ENCODE peak calls at places on chromosomes 6 and 20, in six cellular contexts. Y, O, I, W, C and M are unnamed samples.

GRCh38 chr6:29992792-29993191 is 50.5 kb downstream of the HLA-A start:
- DNase-seq in Y (no peak), O (no peak), I (no peak), W (peak; percentile 12), C (no peak), M (no peak)

GRCh38 chr6:8820313-8820712 is 385.0 kb upstream of the SLC35B3 start:
- DNase-seq in Y (no peak), O (no peak), I (no peak), W (no peak), C (no peak), M (no peak)

GRCh38 chr20:40463171-40463570 is 225.9 kb downstream of the MAFB start:
- DNase-seq in Y (no peak), O (no peak), I (no peak), W (no peak), C (no peak), M (no peak)

GRCh38 chr6:130396722-130397121 is 30.9 kb downstream of the TMEM200A start:
- DNase-seq in Y (no peak), O (no peak), I (no peak), W (no peak), C (no peak), M (peak; percentile 13)

GRCh38 chr6:21965029-21965428 is 331.8 kb downstream of the PRL start:
- DNase-seq in Y (no peak), O (no peak), I (no peak), W (no peak), C (no peak), M (no peak)

GRCh38 chr6:75611702-75612375 is 10.2 kb downstream of the SENP6 start:
- DNase-seq in Y (no peak), O (no peak), I (no peak), W (peak; percentile 22), C (no peak), M (peak; percentile 63)

GRCh38 chr6:54441020-54441419 is 132.8 kb downstream of the TINAG start:
- DNase-seq in Y (no peak), O (peak; percentile 4), I (no peak), W (no peak), C (no peak), M (no peak)

GRCh38 chr20:2178328-2179232 is 77.0 kb downstream of the STK35 start:
- DNase-seq in Y (no peak), O (no peak), I (no peak), W (peak; percentile 14), C (no peak), M (no peak)

GRCh38 chr6:170090561-170090960 is 200.3 kb downstream of the DLL1 start:
- DNase-seq in Y (peak; percentile 30), O (no peak), I (no peak), W (no peak), C (no peak), M (no peak)

GRCh38 chr20:22578221-22579118 is 5.9 kb downstream of the FOXA2 start:
- DNase-seq in Y (no peak), O (no peak), I (no peak), W (no peak), C (no peak), M (no peak)

GRCh38 chr6:71383891-71384489 is 95.4 kb downstream of the OGFRL1 start:
- DNase-seq in Y (no peak), O (no peak), I (no peak), W (peak; percentile 86), C (no peak), M (peak; percentile 39)

GRCh38 chr20:31712564-31713311 is 9.9 kb downstream of the BCL2L1 start:
- DNase-seq in Y (peak; percentile 81), O (peak; percentile 87), I (peak; percentile 66), W (peak; percentile 90), C (peak; percentile 86), M (no peak)

GRCh38 chr6:38501931-38502330 is 137.8 kb downstream of the BTBD9 start:
- DNase-seq in Y (no peak), O (no peak), I (no peak), W (no peak), C (no peak), M (no peak)

GRCh38 chr6:116447052-116447451 is 14.1 kb upstream of the CALHM6 start:
- DNase-seq in Y (no peak), O (no peak), I (no peak), W (no peak), C (no peak), M (no peak)

GRCh38 chr20:41027872-41028358 is 707 bp upstream of the TOP1 start:
- DNase-seq in Y (no peak), O (no peak), I (no peak), W (no peak), C (no peak), M (no peak)

GRCh38 chr6:142846883-142847287 is 98.1 kb downstream of the HIVEP2 start:
- DNase-seq in Y (no peak), O (peak; percentile 57), I (no peak), W (peak; percentile 88), C (no peak), M (peak; percentile 78)

GRCh38 chr20:54237544-54237943 is 29.7 kb downstream of the PFDN4 start:
- DNase-seq in Y (no peak), O (no peak), I (no peak), W (no peak), C (no peak), M (no peak)

GRCh38 chr6:159886270-159886669 is 4.5 kb upstream of the MAS1 start:
- DNase-seq in Y (no peak), O (no peak), I (no peak), W (no peak), C (no peak), M (no peak)

GRCh38 chr6:41367700-41368099 is 32.3 kb downstream of the NCR2 start:
- DNase-seq in Y (peak; percentile 78), O (no peak), I (peak; percentile 25), W (peak; percentile 35), C (no peak), M (no peak)

GRCh38 chr6:85640806-85641205 is 1.9 kb downstream of the SYNCRIP start:
- DNase-seq in Y (no peak), O (no peak), I (no peak), W (peak; percentile 26), C (no peak), M (no peak)

GRCh38 chr6:167750956-167751358 is 75.8 kb upstream of the AFDN start:
- DNase-seq in Y (no peak), O (peak; percentile 25), I (peak; percentile 66), W (no peak), C (no peak), M (no peak)

GRCh38 chr6:38803129-38803528 is 88.0 kb downstream of the DNAH8 start:
- DNase-seq in Y (no peak), O (no peak), I (no peak), W (no peak), C (no peak), M (no peak)

GRCh38 chr6:90712165-90712564 is 125.3 kb upstream of the MAP3K7 start:
- DNase-seq in Y (no peak), O (no peak), I (no peak), W (peak; percentile 10), C (no peak), M (no peak)

GRCh38 chr6:161443868-161444267 is 170.0 kb upstream of the AGPAT4 start:
- DNase-seq in Y (no peak), O (no peak), I (peak; percentile 40), W (peak; percentile 30), C (peak; percentile 31), M (no peak)

GRCh38 chr20:43716757-43717615 is 9.8 kb downstream of the GTSF1L start:
- DNase-seq in Y (no peak), O (no peak), I (no peak), W (no peak), C (no peak), M (no peak)

GRCh38 chr6:138099832-138100231 is 7.4 kb downstream of the PERP start:
- DNase-seq in Y (no peak), O (no peak), I (no peak), W (peak; percentile 53), C (no peak), M (no peak)

GRCh38 chr20:44151621-44152416 is 35.2 kb downstream of the JPH2 start:
- DNase-seq in Y (no peak), O (no peak), I (no peak), W (no peak), C (no peak), M (no peak)

GRCh38 chr6:152583888-152584287 is 53.3 kb downstream of the SYNE1 start:
- DNase-seq in Y (no peak), O (no peak), I (no peak), W (no peak), C (no peak), M (no peak)

GRCh38 chr6:32086661-32087573 is 22.2 kb downstream of the TNXB start:
- DNase-seq in Y (no peak), O (no peak), I (no peak), W (peak; percentile 73), C (no peak), M (peak; percentile 82)
- H3K4me3 ChIP-seq in Y (no peak overlapping the region), O (peak overlapping the region; percentile 36), I (peak overlapping the region; percentile 33), W (no peak overlapping the region), C (peak overlapping the region; percentile 23), M (no peak overlapping the region)

GRCh38 chr6:155335265-155335664 is 21.0 kb upstream of the TFB1M start:
- DNase-seq in Y (no peak), O (no peak), I (no peak), W (no peak), C (no peak), M (no peak)

GRCh38 chr6:155344341-155345006 is 30.2 kb upstream of the TFB1M start:
- DNase-seq in Y (no peak), O (no peak), I (no peak), W (no peak), C (no peak), M (no peak)

GRCh38 chr6:155341130-155341828 is 27.0 kb upstream of the TFB1M start:
- DNase-seq in Y (no peak), O (no peak), I (no peak), W (peak; percentile 70), C (no peak), M (peak; percentile 69)

GRCh38 chr6:155340464-155341129 is 26.3 kb upstream of the TFB1M start:
- DNase-seq in Y (no peak), O (no peak), I (no peak), W (peak; percentile 59), C (no peak), M (peak; percentile 67)
- TF ChIP-seq CTCF in Y (no peak), O (no peak), I (no peak), W (peak; percentile 57), C (peak; percentile 72), M (peak; percentile 42)

DNA sequence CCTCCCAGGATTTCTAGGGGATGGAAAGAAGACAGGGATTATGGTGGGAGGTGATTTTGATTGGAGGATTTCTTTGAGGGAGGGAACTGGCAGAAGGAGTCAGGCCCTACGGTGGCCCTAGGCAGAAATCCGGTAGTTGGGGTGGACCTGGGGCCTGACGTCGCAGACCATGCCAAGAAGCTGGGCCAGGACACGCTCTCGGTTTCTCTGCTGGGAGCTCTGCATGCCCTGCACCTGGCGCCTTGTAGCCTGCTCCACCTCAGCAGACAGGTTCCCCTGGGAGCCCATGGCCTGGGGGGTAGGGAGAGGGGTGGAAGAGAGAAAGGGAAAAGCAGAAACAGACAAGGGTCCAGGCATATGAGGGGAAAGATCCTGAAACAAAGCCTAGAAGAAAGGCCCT is 1.1 kb downstream of the ATP6V1G2 start:
- DNase-seq in Y (no peak), O (no peak), I (no peak), W (no peak), C (no peak), M (no peak)
- H3K4me3 ChIP-seq in Y (peak overlapping the region; percentile 65), O (no peak overlapping the region), I (no peak overlapping the region), W (no peak overlapping the region), C (no peak overlapping the region), M (no peak overlapping the region)

GRCh38 chr6:112372213-112372806 is 25.2 kb downstream of the RFPL4B start:
- DNase-seq in Y (no peak), O (no peak), I (no peak), W (peak; percentile 62), C (no peak), M (no peak)
- TF ChIP-seq CTCF in Y (peak; percentile 61), O (peak; percentile 31), I (peak; percentile 45), W (peak; percentile 61), C (peak; percentile 35), M (no peak)